ENCODE peak calls at places on chromosomes 3 and 15, in four cellular contexts. H, I, A and G are unnamed samples.

GRCh38 chr3:42673082-42673481 is 12.3 kb upstream of the KLHL40 start:
- DNase-seq in H (no peak), A (no peak), I (no peak), G (no peak)

GRCh38 chr3:11062704-11063103 is 70.2 kb downstream of the SLC6A1 start:
- DNase-seq in H (no peak), A (no peak), I (no peak), G (no peak)

GRCh38 chr3:56796202-56796601 is 5.5 kb downstream of the ARHGEF3 start:
- DNase-seq in A (no peak), H (no peak), I (peak), G (no peak)

GRCh38 chr3:50324351-50325144 is 2.0 kb upstream of the HYAL2 start:
- DNase-seq in A (peak), H (peak), I (peak), G (peak)

GRCh38 chr3:44339181-44339741 is 695 bp downstream of the TCAIM start:
- DNase-seq in I (no peak), H (no peak), A (no peak), G (no peak)

GRCh38 chr3:71406945-71407629 is 176.4 kb downstream of the FOXP1 start:
- DNase-seq in I (no peak), A (no peak), H (no peak), G (no peak)

GRCh38 chr15:68587769-68588385 is 9.1 kb downstream of the CORO2B start:
- DNase-seq in I (no peak), A (no peak), H (no peak), G (no peak)

GRCh38 chr3:193982258-193982659 is 153.7 kb upstream of the HES1 start:
- DNase-seq in A (no peak), I (no peak), H (no peak), G (no peak)

GRCh38 chr3:128318275-128318920 is 148.3 kb downstream of the DNAJB8 start:
- DNase-seq in I (no peak), A (no peak), H (no peak), G (no peak)

GRCh38 chr3:102258666-102259227 is 176.1 kb upstream of the ZPLD1 start:
- DNase-seq in A (no peak), I (no peak), H (no peak), G (no peak)